ENCODE peak calls at places on chromosomes 12 and 14, in ten cellular contexts. H, X, T, M, B, W, Q, P, U and J are unnamed samples.

GRCh38 chr12:107322063-107322462 is 228.7 kb upstream of the CRY1 start:
- DNase-seq in X (no peak), H (no peak), T (no peak), W (no peak), Q (no peak), B (no peak), U (no peak), M (no peak), P (no peak), J (no peak)

GRCh38 chr14:58780595-58780994 is 142.8 kb downstream of the DACT1 start:
- DNase-seq in T (no peak), Q (no peak), X (no peak), W (no peak), U (no peak), H (no peak), B (no peak), M (no peak), P (no peak), J (no peak)

GRCh38 chr12:110921262-110921661 is 883 bp upstream of the MYL2 start:
- DNase-seq in P (peak; percentile 37), T (peak; percentile 21), M (no peak), B (peak; percentile 2), Q (no peak), H (no peak), U (peak; percentile 72), X (peak; percentile 83), W (no peak), J (no peak)

GRCh38 chr14:77212933-77213656 is 31.5 kb downstream of the TMEM63C start:
- DNase-seq in P (peak; percentile 5), U (peak; percentile 36), X (peak; percentile 23), H (no peak), T (no peak), B (peak; percentile 74), W (peak; percentile 25), M (peak; percentile 39), Q (peak; percentile 66), J (no peak)

GRCh38 chr12:51980809-51981127 is 26.0 kb upstream of the TAMALIN start:
- DNase-seq in U (no peak), M (no peak), T (no peak), X (no peak), B (no peak), W (no peak), P (no peak), Q (no peak), H (no peak), J (no peak)

GRCh38 chr12:44574586-44574985 is 301.5 kb downstream of the NELL2 start:
- DNase-seq in X (peak; percentile 6), T (no peak), H (no peak), U (no peak), B (no peak), W (no peak), P (no peak), Q (no peak), M (no peak), J (no peak)

GRCh38 chr12:23816394-23816851 is 133.0 kb downstream of the SOX5 start:
- DNase-seq in M (no peak), B (no peak), X (no peak), W (no peak), T (no peak), Q (no peak), U (no peak), H (no peak), P (no peak), J (no peak)

GRCh38 chr14:105315941-105316562 is 1.5 kb downstream of the PACS2 start:
- DNase-seq in U (peak; percentile 51), H (no peak), Q (peak; percentile 49), T (no peak), X (no peak), W (no peak), B (peak; percentile 35), M (peak; percentile 68), P (peak; percentile 18), J (no peak)

GRCh38 chr14:103549361-103550311 is 12.8 kb downstream of the BAG5 start:
- DNase-seq in Q (no peak), W (no peak), M (no peak), H (no peak), X (no peak), U (no peak), B (no peak), T (no peak), P (no peak), J (peak; percentile 95)

GRCh38 chr12:81976661-81977060 is 217.5 kb upstream of the PPFIA2 start:
- DNase-seq in T (no peak), U (no peak), P (no peak), X (peak; percentile 65), W (no peak), Q (no peak), H (no peak), M (no peak), B (no peak), J (no peak)